ENCODE peak calls at places on chromosomes 1 and 21, in eight cellular contexts. Q is CD8-positive, alpha-beta memory T cell; J is KG1; S is endothelial cell; K is substantia nigra; P is M059J; B is midbrain; C is ovary. H is an unnamed sample.

GRCh38 chr1:213666113-213666512 is 321.7 kb upstream of the PROX1 start:
- DNase-seq in P (no peak), B (no peak), J (no peak), K (no peak), Q (no peak), C (no peak), S (no peak), H (peak)

GRCh38 chr1:200808846-200809245 is 63.9 kb upstream of the GPR25 start:
- DNase-seq in P (no peak), K (no peak), B (no peak), C (no peak), S (no peak), Q (no peak), J (no peak), H (no peak)

GRCh38 chr1:214337536-214337935 is 56.6 kb downstream of the SMYD2 start:
- DNase-seq in Q (no peak), S (no peak), C (no peak), J (no peak), B (no peak), P (peak), K (no peak), H (no peak)

GRCh38 chr1:63592536-63593302 is 492 bp upstream of the PGM1 start:
- DNase-seq in J (peak), C (no peak), S (no peak), K (no peak), P (peak), Q (no peak), B (peak), H (no peak)

GRCh38 chr1:47970882-47971281 is 26.3 kb downstream of the TRABD2B start:
- DNase-seq in J (no peak), C (no peak), B (no peak), P (no peak), K (no peak), S (no peak), Q (no peak), H (peak)

GRCh38 chr1:182739545-182739944 is 50.0 kb upstream of the NPL start:
- DNase-seq in J (no peak), B (no peak), Q (no peak), P (no peak), K (no peak), S (no peak), C (peak), H (no peak)

GRCh38 chr1:13700521-13701273 is 709 bp downstream of the PRDM2 start:
- DNase-seq in K (peak), B (peak), P (no peak), Q (peak), J (peak), C (peak), S (peak), H (peak)

GRCh38 chr21:32976791-32977190 is 48.9 kb upstream of the OLIG2 start:
- DNase-seq in Q (no peak), S (no peak), K (no peak), P (no peak), B (no peak), J (no peak), C (no peak), H (no peak)